ENCODE peak calls at places on chromosomes 11 and 22, in five cellular contexts. One of them, this sample, is unnamed.

GRCh38 chr11:69218271-69218682 is 62.5 kb downstream of the SMIM38 start:
- DNase-seq in cerebellum: no peak
- DNase-seq in tibial artery: no peak
- DNase-seq in hypothalamus: no peak
- DNase-seq in KBM-7: no peak
- DNase-seq in this sample: no peak

GRCh38 chr22:23856721-23857605 is 712 bp upstream of the SLC2A11 start:
- DNase-seq in cerebellum: peak; percentile 60
- DNase-seq in tibial artery: no peak
- DNase-seq in hypothalamus: peak; percentile 43
- DNase-seq in KBM-7: peak; percentile 66
- DNase-seq in this sample: no peak

GRCh38 chr11:61546663-61547062 is 34.2 kb downstream of the SYT7 start:
- DNase-seq in cerebellum: no peak
- DNase-seq in tibial artery: no peak
- DNase-seq in hypothalamus: no peak
- DNase-seq in KBM-7: no peak
- DNase-seq in this sample: no peak

GRCh38 chr11:75072582-75072981 is 24.1 kb downstream of the OR2AT4 start:
- DNase-seq in cerebellum: no peak
- DNase-seq in tibial artery: no peak
- DNase-seq in hypothalamus: peak; percentile 5
- DNase-seq in KBM-7: no peak
- DNase-seq in this sample: no peak

GRCh38 chr11:7490054-7490453 is 4.7 kb downstream of the OLFML1 start:
- DNase-seq in cerebellum: no peak
- DNase-seq in tibial artery: no peak
- DNase-seq in hypothalamus: no peak
- DNase-seq in KBM-7: no peak
- DNase-seq in this sample: peak; percentile 33

GRCh38 chr22:19789406-19789805 is 28.8 kb downstream of the TBX1 start:
- DNase-seq in cerebellum: no peak
- DNase-seq in tibial artery: no peak
- DNase-seq in hypothalamus: no peak
- DNase-seq in KBM-7: no peak
- DNase-seq in this sample: no peak

GRCh38 chr11:1460396-1460795 is 26.2 kb downstream of the MOB2 start:
- DNase-seq in cerebellum: no peak
- DNase-seq in tibial artery: peak; percentile 98
- DNase-seq in hypothalamus: peak; percentile 64
- DNase-seq in KBM-7: no peak
- DNase-seq in this sample: no peak

GRCh38 chr11:59253001-59253400 is 40.3 kb upstream of the MPEG1 start:
- DNase-seq in cerebellum: no peak
- DNase-seq in tibial artery: no peak
- DNase-seq in hypothalamus: no peak
- DNase-seq in KBM-7: no peak
- DNase-seq in this sample: no peak

GRCh38 chr11:74025467-74026166 is 16.7 kb upstream of the UCP3 start:
- DNase-seq in cerebellum: no peak
- DNase-seq in tibial artery: no peak
- DNase-seq in hypothalamus: no peak
- DNase-seq in KBM-7: no peak
- DNase-seq in this sample: no peak

GRCh38 chr11:64090811-64091516 is 55.2 kb downstream of the FLRT1 start:
- DNase-seq in cerebellum: no peak
- DNase-seq in tibial artery: no peak
- DNase-seq in hypothalamus: no peak
- DNase-seq in KBM-7: no peak
- DNase-seq in this sample: no peak

GRCh38 chr11:75714211-75714610 is 3.4 kb upstream of the MOGAT2 start:
- DNase-seq in cerebellum: no peak
- DNase-seq in tibial artery: no peak
- DNase-seq in hypothalamus: no peak
- DNase-seq in KBM-7: no peak
- DNase-seq in this sample: no peak

GRCh38 chr22:20720692-20721408 is 53.1 kb upstream of the SERPIND1 start:
- DNase-seq in cerebellum: no peak
- DNase-seq in tibial artery: no peak
- DNase-seq in hypothalamus: no peak
- DNase-seq in KBM-7: no peak
- DNase-seq in this sample: no peak

GRCh38 chr11:73866586-73866996 is 10.1 kb downstream of the COA4 start:
- DNase-seq in cerebellum: no peak
- DNase-seq in tibial artery: no peak
- DNase-seq in hypothalamus: no peak
- DNase-seq in KBM-7: no peak
- DNase-seq in this sample: peak; percentile 72

GRCh38 chr11:69011624-69012091 is 1.4 kb downstream of the MRGPRF start:
- DNase-seq in cerebellum: no peak
- DNase-seq in tibial artery: no peak
- DNase-seq in hypothalamus: no peak
- DNase-seq in KBM-7: no peak
- DNase-seq in this sample: no peak

GRCh38 chr11:104332110-104332509 is 168.2 kb upstream of the PDGFD start:
- DNase-seq in cerebellum: no peak
- DNase-seq in tibial artery: no peak
- DNase-seq in hypothalamus: no peak
- DNase-seq in KBM-7: no peak
- DNase-seq in this sample: no peak

GRCh38 chr22:39416319-39416718 is 16.7 kb downstream of the TAB1 start:
- DNase-seq in cerebellum: no peak
- DNase-seq in tibial artery: no peak
- DNase-seq in hypothalamus: no peak
- DNase-seq in KBM-7: no peak
- DNase-seq in this sample: no peak

GRCh38 chr22:21861856-21862255 is 5.6 kb downstream of the MAPK1 start:
- DNase-seq in cerebellum: no peak
- DNase-seq in tibial artery: no peak
- DNase-seq in hypothalamus: no peak
- DNase-seq in KBM-7: no peak
- DNase-seq in this sample: no peak

GRCh38 chr11:39221739-39222138 is 2237.7 kb downstream of the LRRC4C start:
- DNase-seq in cerebellum: no peak
- DNase-seq in tibial artery: no peak
- DNase-seq in hypothalamus: no peak
- DNase-seq in KBM-7: no peak
- DNase-seq in this sample: no peak

GRCh38 chr11:72222907-72223614 is 1.5 kb upstream of the INPPL1 start:
- DNase-seq in cerebellum: peak; percentile 45
- DNase-seq in tibial artery: peak; percentile 98
- DNase-seq in hypothalamus: peak; percentile 84
- DNase-seq in KBM-7: peak; percentile 99
- DNase-seq in this sample: peak; percentile 96

GRCh38 chr22:20438678-20439492 is 1.3 kb upstream of the SCARF2 start:
- DNase-seq in cerebellum: no peak
- DNase-seq in tibial artery: peak; percentile 78
- DNase-seq in hypothalamus: no peak
- DNase-seq in KBM-7: no peak
- DNase-seq in this sample: peak; percentile 54